ENCODE peak calls at places on chromosomes 7 and 10, in eight cellular contexts. D is SK-N-SH; V is CD8-positive, alpha-beta T cell; L is right lobe of liver; Z is testis; N is fibroblast of lung; O is H9; R is IMR-90. S is an unnamed sample.

GRCh38 chr7:50416509-50417299 is 33.4 kb downstream of the FIGNL1 start:
- DNase-seq in D (no peak), V (no peak), L (no peak), Z (no peak), N (no peak), O (no peak), R (no peak), S (peak)

GRCh38 chr7:40471891-40472290 is 337.1 kb downstream of the SUGCT start:
- DNase-seq in D (no peak), V (no peak), L (no peak), Z (no peak), N (no peak), O (no peak), R (no peak), S (no peak)

GRCh38 chr10:130336612-130337304 is 200.6 kb downstream of the GLRX3 start:
- DNase-seq in D (peak), V (no peak), L (no peak), Z (peak), N (no peak), O (peak), R (no peak), S (peak)

GRCh38 chr7:134943785-134944400 is 42.4 kb upstream of the AGBL3 start:
- DNase-seq in D (peak), V (no peak), L (no peak), Z (no peak), N (peak), O (no peak), R (peak), S (no peak)

GRCh38 chr10:878333-878753 is 53.2 kb downstream of the LARP4B start:
- DNase-seq in D (no peak), V (no peak), L (no peak), Z (no peak), N (peak), O (no peak), R (peak), S (no peak)

GRCh38 chr10:50310560-50311174 is 59.4 kb upstream of the ASAH2 start:
- DNase-seq in D (peak), V (no peak), L (no peak), Z (no peak), N (no peak), O (peak), R (no peak), S (peak)

GRCh38 chr10:32548208-32548607 is 102.3 kb downstream of the CCDC7 start:
- DNase-seq in D (no peak), V (no peak), L (no peak), Z (no peak), N (no peak), O (no peak), R (no peak), S (no peak)

GRCh38 chr7:80662252-80662651 is 23.8 kb downstream of the CD36 start:
- DNase-seq in D (no peak), V (no peak), L (no peak), Z (no peak), N (no peak), O (no peak), R (no peak), S (no peak)

GRCh38 chr7:38368191-38368605 is 94.8 kb upstream of the TARP start:
- DNase-seq in D (peak), V (peak), L (peak), Z (peak), N (peak), O (peak), R (peak), S (peak)

GRCh38 chr7:155007947-155008346 is 5.0 kb upstream of the PAXIP1 start:
- DNase-seq in D (peak), V (no peak), L (no peak), Z (no peak), N (peak), O (peak), R (no peak), S (peak)

GRCh38 chr10:110151467-110151866 is 55.9 kb upstream of the MXI1 start:
- DNase-seq in D (no peak), V (no peak), L (no peak), Z (no peak), N (no peak), O (no peak), R (no peak), S (peak)

GRCh38 chr7:47852330-47853245 is 95.7 kb downstream of the PKD1L1 start:
- DNase-seq in D (peak), V (no peak), L (no peak), Z (peak), N (no peak), O (peak), R (no peak), S (peak)

GRCh38 chr10:26475448-26475847 is 37.3 kb downstream of the APBB1IP start:
- DNase-seq in D (no peak), V (no peak), L (no peak), Z (no peak), N (no peak), O (no peak), R (no peak), S (no peak)

GRCh38 chr10:83373659-83374058 is 765.6 kb upstream of the GHITM start:
- DNase-seq in D (peak), V (no peak), L (no peak), Z (peak), N (no peak), O (peak), R (no peak), S (peak)

GRCh38 chr10:77505431-77506334 is 131.9 kb downstream of the KCNMA1 start:
- DNase-seq in D (no peak), V (no peak), L (no peak), Z (no peak), N (peak), O (no peak), R (peak), S (no peak)

GRCh38 chr7:130595986-130596385 is 72.6 kb downstream of the COPG2 start:
- DNase-seq in D (no peak), V (no peak), L (no peak), Z (no peak), N (no peak), O (no peak), R (peak), S (no peak)

GRCh38 chr7:55191926-55192692 is 173.0 kb upstream of the LANCL2 start:
- DNase-seq in D (peak), V (no peak), L (no peak), Z (no peak), N (no peak), O (peak), R (peak), S (peak)

GRCh38 chr10:118276203-118276602 is 65.9 kb downstream of the FAM204A start:
- DNase-seq in D (no peak), V (no peak), L (no peak), Z (peak), N (no peak), O (no peak), R (no peak), S (no peak)

GRCh38 chr7:1562611-1563051 is 6.6 kb upstream of the TMEM184A start:
- DNase-seq in D (peak), V (no peak), L (no peak), Z (no peak), N (peak), O (no peak), R (peak), S (no peak)

GRCh38 chr10:118332948-118333710 is 9.0 kb downstream of the FAM204A start:
- DNase-seq in D (no peak), V (no peak), L (no peak), Z (no peak), N (peak), O (no peak), R (peak), S (no peak)

GRCh38 chr7:108525327-108525984 is 479 bp downstream of the PNPLA8 start:
- DNase-seq in D (peak), V (no peak), L (peak), Z (peak), N (peak), O (peak), R (peak), S (peak)

GRCh38 chr7:157743781-157744525 is 407.1 kb downstream of the DNAJB6 start:
- DNase-seq in D (no peak), V (no peak), L (no peak), Z (no peak), N (no peak), O (no peak), R (no peak), S (no peak)

GRCh38 chr7:121329460-121330052 is 756 bp downstream of the WNT16 start:
- DNase-seq in D (peak), V (no peak), L (no peak), Z (no peak), N (no peak), O (peak), R (no peak), S (peak)

GRCh38 chr7:149822353-149822943 is 15.7 kb upstream of the ZNF862 start:
- DNase-seq in D (peak), V (no peak), L (peak), Z (no peak), N (no peak), O (no peak), R (no peak), S (no peak)

GRCh38 chr7:140017034-140017433 is 45.7 kb downstream of the PARP12 start:
- DNase-seq in D (no peak), V (no peak), L (no peak), Z (no peak), N (no peak), O (no peak), R (no peak), S (no peak)

GRCh38 chr7:71285614-71286013 is 153.7 kb downstream of the GALNT17 start:
- DNase-seq in D (no peak), V (no peak), L (no peak), Z (no peak), N (no peak), O (no peak), R (no peak), S (peak)

GRCh38 chr10:103939498-103939897 is 21.5 kb upstream of the STN1 start:
- DNase-seq in D (no peak), V (no peak), L (no peak), Z (no peak), N (no peak), O (no peak), R (no peak), S (no peak)

DNA sequence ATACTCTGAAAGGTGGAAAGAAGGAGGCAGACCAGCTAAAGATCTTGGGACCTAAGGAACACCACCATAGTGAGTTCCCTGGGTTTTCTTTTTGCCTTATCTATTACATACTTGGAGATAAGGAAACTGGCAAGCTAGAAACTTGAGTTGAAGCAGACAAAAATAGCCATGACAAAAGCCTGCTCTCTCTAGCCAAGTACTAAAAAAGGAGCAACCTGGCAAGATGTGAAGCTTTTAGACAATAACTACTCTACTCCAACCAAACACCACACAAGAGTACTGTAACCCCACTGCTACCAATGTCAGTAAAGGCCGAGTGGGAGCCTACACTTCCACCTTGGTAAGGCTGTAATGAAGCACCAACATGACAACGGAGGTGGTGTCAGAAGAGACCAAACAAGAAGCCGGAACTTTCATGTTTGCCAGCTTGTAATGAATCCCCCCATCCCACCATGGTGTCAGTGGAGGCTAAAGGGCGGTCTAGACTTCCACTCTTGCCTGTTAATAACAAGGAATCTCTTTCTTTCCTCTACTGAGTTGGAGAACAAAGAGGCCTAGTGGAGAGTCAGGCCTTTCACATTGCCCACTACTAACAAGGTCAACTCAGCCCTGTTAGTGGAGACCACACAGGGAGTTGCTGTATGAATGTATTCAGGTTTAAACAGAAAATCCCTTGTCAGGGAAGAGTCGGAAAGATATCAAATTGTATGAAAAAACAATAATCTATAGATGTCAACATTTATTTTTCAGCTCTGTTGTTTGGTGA is 55.8 kb upstream of the DYNC1I1 start:
- DNase-seq in D (no peak), V (no peak), L (no peak), Z (no peak), N (no peak), O (no peak), R (no peak), S (no peak)
- H3K27ac ChIP-seq in D (no peak), V (no peak), L (no peak), Z (no peak), N (no peak), O (no peak), R (no peak), S (no peak)

GRCh38 chr10:82089327-82089726 is 214.3 kb downstream of the NRG3 start:
- DNase-seq in D (peak), V (no peak), L (no peak), Z (no peak), N (no peak), O (peak), R (no peak), S (peak)
- TF ChIP-seq CTCF in D (no peak), V (no peak), L (no peak), Z (no peak), N (no peak), O (no peak), R (no peak), S (peak)

GRCh38 chr7:94908204-94909022 is 1.0 kb downstream of the PPP1R9A start:
- DNase-seq in D (peak), V (no peak), L (peak), Z (peak), N (peak), O (peak), R (no peak), S (peak)

GRCh38 chr7:94907026-94907419 is 371 bp upstream of the PPP1R9A start:
- DNase-seq in D (no peak), V (no peak), L (no peak), Z (no peak), N (no peak), O (no peak), R (no peak), S (no peak)

GRCh38 chr7:94906035-94906796 is 1.2 kb upstream of the PPP1R9A start:
- DNase-seq in D (no peak), V (no peak), L (no peak), Z (no peak), N (no peak), O (no peak), R (no peak), S (no peak)

GRCh38 chr7:94909023-94909466 is 1.7 kb downstream of the PPP1R9A start:
- DNase-seq in D (peak), V (no peak), L (no peak), Z (no peak), N (no peak), O (no peak), R (no peak), S (no peak)

GRCh38 chr7:94907420-94908203 is at the start of gene PPP1R9A:
- DNase-seq in D (peak), V (no peak), L (peak), Z (peak), N (peak), O (peak), R (no peak), S (peak)
- H3K27ac ChIP-seq in D (no peak), V (no peak), L (peak), Z (peak), N (no peak), O (peak), R (no peak), S (peak)

DNA sequence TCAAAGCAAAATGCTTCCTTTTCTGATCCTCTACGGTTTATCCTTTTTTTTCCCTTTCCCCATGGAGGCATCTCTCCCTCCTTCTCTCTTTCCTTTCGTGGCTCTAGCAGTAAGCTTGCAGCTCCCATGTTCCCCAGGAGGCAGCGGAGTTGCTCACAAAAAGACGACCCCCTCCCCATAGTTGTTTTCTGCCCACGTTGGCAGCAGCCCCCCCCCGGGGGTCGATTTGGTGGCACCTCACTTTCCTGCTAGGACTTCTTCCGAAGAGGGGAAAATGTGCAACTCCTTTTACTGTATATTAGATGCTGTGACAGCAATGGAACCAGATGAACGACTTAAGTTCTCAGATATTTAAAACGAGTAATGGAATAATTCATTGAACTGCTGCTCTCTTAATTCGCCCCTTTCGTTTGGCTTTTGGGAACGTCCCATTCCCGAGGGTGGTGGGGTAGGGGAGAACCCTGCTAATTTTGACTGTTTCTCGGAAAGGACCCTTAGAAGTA is 832 bp downstream of the CAPZA2 start:
- DNase-seq in D (peak), V (no peak), L (peak), Z (peak), N (peak), O (no peak), R (peak), S (peak)
- TF ChIP-seq CTCF in D (no peak), V (no peak), L (no peak), Z (no peak), N (peak), O (no peak), R (no peak), S (peak)

GRCh38 chr10:122346326-122346950 is 28.1 kb upstream of the PLEKHA1 start:
- DNase-seq in D (no peak), V (no peak), L (no peak), Z (no peak), N (no peak), O (no peak), R (no peak), S (no peak)

GRCh38 chr10:122348951-122349361 is 25.6 kb upstream of the PLEKHA1 start:
- DNase-seq in D (no peak), V (no peak), L (no peak), Z (no peak), N (no peak), O (no peak), R (no peak), S (no peak)

GRCh38 chr10:122344741-122345258 is 29.7 kb upstream of the PLEKHA1 start:
- DNase-seq in D (no peak), V (no peak), L (no peak), Z (no peak), N (peak), O (no peak), R (peak), S (peak)

GRCh38 chr10:122348512-122348911 is 26.0 kb upstream of the PLEKHA1 start:
- DNase-seq in D (no peak), V (no peak), L (no peak), Z (no peak), N (no peak), O (no peak), R (no peak), S (no peak)

GRCh38 chr10:122347162-122347561 is 27.3 kb upstream of the PLEKHA1 start:
- DNase-seq in D (no peak), V (no peak), L (no peak), Z (no peak), N (no peak), O (no peak), R (no peak), S (no peak)
- H3K27ac ChIP-seq in D (no peak), V (no peak), L (no peak), Z (no peak), N (no peak), O (no peak), R (no peak), S (no peak)

DNA sequence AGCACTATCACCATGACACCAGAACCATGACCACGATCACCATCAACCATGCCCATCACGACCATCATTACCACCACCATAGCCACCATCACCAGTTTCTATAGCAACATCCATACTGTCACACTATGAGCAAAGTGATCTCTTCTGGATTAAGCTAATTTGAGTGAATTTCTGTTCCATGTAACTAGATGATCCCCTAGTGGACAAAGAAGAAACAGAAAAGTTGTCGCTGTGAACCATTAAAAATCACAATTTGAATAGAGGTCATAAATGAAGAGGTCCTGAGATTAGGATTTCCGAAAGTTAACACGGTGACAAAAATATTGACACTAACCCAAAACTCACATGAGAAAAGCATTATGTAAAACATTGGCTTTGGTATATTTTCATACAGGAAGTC is 77.6 kb downstream of the CLRN3 start:
- DNase-seq in D (no peak), V (no peak), L (no peak), Z (no peak), N (no peak), O (no peak), R (no peak), S (no peak)
- TF ChIP-seq CTCF in D (peak), V (no peak), L (peak), Z (peak), N (no peak), O (peak), R (peak), S (peak)

DNA sequence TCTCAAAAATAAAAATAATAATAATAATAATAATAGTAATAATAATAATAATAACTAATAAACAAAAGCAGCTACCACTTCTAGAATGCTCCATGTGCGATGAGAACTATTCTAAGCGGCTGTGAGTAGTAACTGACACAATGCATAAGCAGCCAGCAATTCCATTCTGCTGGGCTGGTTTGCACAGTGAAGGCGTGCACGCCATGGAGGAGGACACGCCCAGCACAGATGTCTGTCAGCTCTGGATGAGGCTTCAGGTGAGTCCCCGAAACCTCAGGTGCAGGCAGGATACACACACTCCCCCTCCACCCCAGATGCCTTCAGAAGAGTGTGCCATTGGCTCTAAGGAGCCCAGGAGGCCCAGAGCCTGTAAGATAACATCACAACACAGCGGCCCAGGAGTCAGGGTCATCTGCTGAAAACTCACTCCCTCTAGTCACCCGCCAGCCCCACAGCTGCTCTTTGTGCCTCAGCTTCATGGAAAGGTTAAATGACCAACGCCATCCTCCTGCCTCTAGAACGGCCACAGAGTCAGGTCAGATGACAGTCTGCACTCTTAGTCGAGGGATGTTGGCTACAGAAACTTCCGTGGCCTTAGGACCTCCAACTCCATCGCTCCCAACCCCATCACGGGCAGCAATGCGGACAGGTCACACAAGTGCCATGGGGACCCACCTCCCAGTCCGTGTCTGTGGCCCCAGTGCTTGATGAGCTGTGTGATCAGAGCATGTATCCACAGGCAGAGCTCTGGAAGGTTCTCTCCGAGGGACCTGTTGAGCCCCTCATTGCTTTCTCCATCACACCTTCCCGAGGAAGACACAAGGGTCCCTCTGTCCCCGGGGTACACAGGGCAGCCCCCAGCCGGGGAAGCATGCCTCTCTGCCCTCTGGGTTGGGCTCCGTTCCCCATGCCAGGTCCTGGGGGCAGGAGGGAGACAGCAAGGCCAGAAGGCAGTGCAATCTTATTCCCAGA is 103.9 kb downstream of the CTBP2 start:
- DNase-seq in D (no peak), V (no peak), L (no peak), Z (no peak), N (no peak), O (no peak), R (no peak), S (no peak)
- H3K27ac ChIP-seq in D (peak), V (no peak), L (peak), Z (peak), N (peak), O (no peak), R (peak), S (peak)